ENCODE peak calls at places on chromosome 1, in seven cellular contexts. K, V, E, G, Y, C and D are unnamed samples.

GRCh38 chr1:109788695-109789521 is 25.2 kb upstream of the EPS8L3 start:
- DNase-seq in K (peak), V (peak), E (no peak), G (no peak), Y (peak), C (peak), D (peak)

GRCh38 chr1:75615664-75616435 is 4.9 kb upstream of the SLC44A5 start:
- DNase-seq in K (no peak), V (peak), E (no peak), G (no peak), Y (no peak), C (peak), D (peak)

GRCh38 chr1:54310439-54311328 is 95.5 kb downstream of the SSBP3 start:
- DNase-seq in K (peak), V (peak), E (no peak), G (no peak), Y (peak), C (peak), D (no peak)

GRCh38 chr1:151372411-151372934 is at the start of gene SELENBP1:
- DNase-seq in K (peak), V (no peak), E (no peak), G (peak), Y (no peak), C (peak), D (peak)

GRCh38 chr1:237961710-237962109 is 71.0 kb upstream of the ZP4 start:
- DNase-seq in K (no peak), V (no peak), E (no peak), G (no peak), Y (no peak), C (no peak), D (no peak)

GRCh38 chr1:53373246-53373645 is 45.4 kb upstream of the LRP8 start:
- DNase-seq in K (no peak), V (no peak), E (no peak), G (no peak), Y (no peak), C (no peak), D (no peak)

GRCh38 chr1:56516539-56517252 is 62.7 kb downstream of the PLPP3 start:
- DNase-seq in K (no peak), V (no peak), E (peak), G (no peak), Y (peak), C (peak), D (peak)

GRCh38 chr1:56439610-56440264 is 139.6 kb downstream of the PLPP3 start:
- DNase-seq in K (no peak), V (no peak), E (no peak), G (no peak), Y (no peak), C (no peak), D (no peak)

GRCh38 chr1:239662950-239663349 is 276.6 kb downstream of the CHRM3 start:
- DNase-seq in K (no peak), V (no peak), E (no peak), G (no peak), Y (no peak), C (no peak), D (no peak)

GRCh38 chr1:10057305-10057704 is 24.5 kb downstream of the UBE4B start:
- DNase-seq in K (no peak), V (no peak), E (no peak), G (no peak), Y (no peak), C (no peak), D (no peak)

GRCh38 chr1:40872266-40872665 is 10.1 kb upstream of the CITED4 start:
- DNase-seq in K (no peak), V (no peak), E (no peak), G (no peak), Y (no peak), C (no peak), D (no peak)

GRCh38 chr1:92913093-92913819 is 48.0 kb downstream of the DIPK1A start:
- DNase-seq in K (no peak), V (no peak), E (no peak), G (no peak), Y (no peak), C (no peak), D (no peak)
- TF ChIP-seq JUND in K (no peak), V (no peak), E (no peak), G (no peak), Y (no peak), C (no peak), D (no peak)

GRCh38 chr1:19744335-19744743 is 55.4 kb downstream of the TMCO4 start:
- DNase-seq in K (no peak), V (no peak), E (no peak), G (no peak), Y (no peak), C (no peak), D (no peak)
- TF ChIP-seq JUND in K (no peak), V (no peak), E (no peak), G (no peak), Y (no peak), C (no peak), D (no peak)

GRCh38 chr1:71693581-71693980 is 588.8 kb downstream of the NEGR1 start:
- DNase-seq in K (no peak), V (no peak), E (no peak), G (no peak), Y (no peak), C (no peak), D (no peak)
- TF ChIP-seq JUND in K (no peak), V (no peak), E (no peak), G (no peak), Y (no peak), C (no peak), D (no peak)

GRCh38 chr1:153768316-153769126 is 6.7 kb upstream of the SLC27A3 start:
- DNase-seq in K (peak), V (no peak), E (no peak), G (no peak), Y (no peak), C (no peak), D (no peak)
- TF ChIP-seq JUND in K (no peak), V (no peak), E (no peak), G (no peak), Y (no peak), C (no peak), D (no peak)